ENCODE peak calls at places on chromosomes 2 and 18, in seven cellular contexts. A is transverse colon, C is Peyer's patch, K is prostate gland, I is IMR-90, T is adrenal gland, F is uterus. P is an unnamed sample.

GRCh38 chr2:222861411-222862067 is 703 bp downstream of the ACSL3 start:
- DNase-seq in A (peak), C (no peak), K (no peak), I (no peak), T (peak), F (peak), P (peak)

GRCh38 chr2:211085056-211085680 is 528.8 kb downstream of the CPS1 start:
- DNase-seq in A (no peak), C (no peak), K (no peak), I (peak), T (no peak), F (no peak), P (no peak)

GRCh38 chr18:10006261-10006903 is 92.6 kb downstream of the VAPA start:
- DNase-seq in A (no peak), C (no peak), K (no peak), I (peak), T (no peak), F (no peak), P (no peak)

GRCh38 chr2:237208373-237209045 is 122.8 kb downstream of the COPS8 start:
- DNase-seq in A (no peak), C (no peak), K (no peak), I (peak), T (peak), F (no peak), P (no peak)

GRCh38 chr18:80200171-80200931 is 47.0 kb downstream of the PARD6G start:
- DNase-seq in A (no peak), C (no peak), K (no peak), I (peak), T (peak), F (no peak), P (no peak)

GRCh38 chr18:40210696-40211095 is 1744.3 kb upstream of the PIK3C3 start:
- DNase-seq in A (no peak), C (no peak), K (no peak), I (no peak), T (no peak), F (no peak), P (no peak)

GRCh38 chr18:53567935-53568574 is 656.4 kb downstream of the MBD2 start:
- DNase-seq in A (no peak), C (no peak), K (no peak), I (peak), T (no peak), F (no peak), P (no peak)

GRCh38 chr18:78407456-78407823 is 572.2 kb upstream of the SALL3 start:
- DNase-seq in A (peak), C (no peak), K (peak), I (no peak), T (no peak), F (no peak), P (no peak)

GRCh38 chr2:40540026-40540425 is 88.1 kb upstream of the SLC8A1 start:
- DNase-seq in A (no peak), C (no peak), K (no peak), I (no peak), T (no peak), F (no peak), P (no peak)

GRCh38 chr2:179268277-179268935 is 3.8 kb upstream of the SESTD1 start:
- DNase-seq in A (no peak), C (no peak), K (no peak), I (peak), T (no peak), F (no peak), P (no peak)

GRCh38 chr2:223950448-223951347 is 5.6 kb upstream of the WDFY1 start:
- DNase-seq in A (no peak), C (no peak), K (peak), I (no peak), T (no peak), F (no peak), P (no peak)

GRCh38 chr2:200843993-200844948 is 20.2 kb downstream of the CLK1 start:
- DNase-seq in A (no peak), C (no peak), K (no peak), I (no peak), T (no peak), F (no peak), P (no peak)

GRCh38 chr18:25099838-25100393 is 252.1 kb downstream of the ZNF521 start:
- DNase-seq in A (no peak), C (no peak), K (no peak), I (peak), T (no peak), F (no peak), P (no peak)

GRCh38 chr18:46678785-46679404 is 21.9 kb upstream of the LOXHD1 start:
- DNase-seq in A (no peak), C (no peak), K (no peak), I (no peak), T (no peak), F (no peak), P (no peak)

GRCh38 chr2:82735336-82735735 is 1723.7 kb downstream of the SUCLG1 start:
- DNase-seq in A (no peak), C (no peak), K (no peak), I (no peak), T (no peak), F (no peak), P (no peak)

GRCh38 chr2:127082974-127083373 is 24.0 kb downstream of the BIN1 start:
- DNase-seq in A (no peak), C (no peak), K (no peak), I (peak), T (no peak), F (no peak), P (no peak)

GRCh38 chr18:13889661-13890060 is 25.7 kb downstream of the MC2R start:
- DNase-seq in A (no peak), C (no peak), K (no peak), I (no peak), T (peak), F (no peak), P (no peak)

GRCh38 chr2:215950009-215950408 is 63.3 kb downstream of the MREG start:
- DNase-seq in A (no peak), C (no peak), K (no peak), I (peak), T (no peak), F (no peak), P (no peak)

GRCh38 chr2:25453199-25453903 is 111.6 kb upstream of the DNMT3A start:
- DNase-seq in A (no peak), C (no peak), K (no peak), I (peak), T (no peak), F (no peak), P (no peak)

GRCh38 chr2:135093685-135094340 is 41.7 kb downstream of the RAB3GAP1 start:
- DNase-seq in A (no peak), C (no peak), K (no peak), I (no peak), T (no peak), F (no peak), P (no peak)

GRCh38 chr2:203535078-203535783 is at the start of gene RAPH1:
- DNase-seq in A (peak), C (peak), K (peak), I (peak), T (peak), F (peak), P (peak)

GRCh38 chr2:157269922-157270321 is 12.4 kb downstream of the GALNT5 start:
- DNase-seq in A (no peak), C (no peak), K (no peak), I (no peak), T (no peak), F (no peak), P (no peak)

GRCh38 chr2:213764849-213765248 is 480.6 kb downstream of the SPAG16 start:
- DNase-seq in A (no peak), C (no peak), K (no peak), I (no peak), T (no peak), F (no peak), P (no peak)

GRCh38 chr2:33220533-33220932 is 255.9 kb upstream of the RASGRP3 start:
- DNase-seq in A (no peak), C (no peak), K (no peak), I (no peak), T (no peak), F (no peak), P (no peak)

GRCh38 chr2:6877402-6878305 is at the start of gene RSAD2:
- DNase-seq in A (peak), C (peak), K (peak), I (peak), T (peak), F (peak), P (peak)

GRCh38 chr2:28135324-28135723 is 244.8 kb downstream of the BABAM2 start:
- DNase-seq in A (no peak), C (no peak), K (no peak), I (no peak), T (no peak), F (no peak), P (no peak)

GRCh38 chr2:31253344-31254155 is 19.6 kb downstream of the EHD3 start:
- DNase-seq in A (no peak), C (no peak), K (peak), I (no peak), T (no peak), F (no peak), P (no peak)

GRCh38 chr2:111028720-111029119 is 92.0 kb upstream of the BCL2L11 start:
- DNase-seq in A (no peak), C (no peak), K (no peak), I (no peak), T (no peak), F (no peak), P (no peak)

GRCh38 chr2:173221937-173222594 is 132.6 kb upstream of the CDCA7 start:
- DNase-seq in A (no peak), C (no peak), K (no peak), I (peak), T (no peak), F (no peak), P (no peak)

GRCh38 chr2:3465844-3466481 is 53.4 kb downstream of the ADI1 start:
- DNase-seq in A (no peak), C (no peak), K (no peak), I (peak), T (peak), F (no peak), P (no peak)

GRCh38 chr18:44687421-44687820 is 6.7 kb downstream of the SETBP1 start:
- DNase-seq in A (no peak), C (no peak), K (no peak), I (no peak), T (no peak), F (no peak), P (no peak)

GRCh38 chr18:72375628-72376027 is 168.5 kb downstream of the CBLN2 start:
- DNase-seq in A (no peak), C (no peak), K (no peak), I (peak), T (no peak), F (no peak), P (no peak)

GRCh38 chr2:204625135-204625534 is 79.9 kb downstream of the PARD3B start:
- DNase-seq in A (peak), C (no peak), K (no peak), I (no peak), T (peak), F (no peak), P (no peak)

GRCh38 chr2:108536133-108536780 is 2.0 kb downstream of the LIMS1 start:
- DNase-seq in A (no peak), C (no peak), K (no peak), I (peak), T (no peak), F (no peak), P (no peak)

GRCh38 chr2:10654069-10654468 is 35.7 kb downstream of the NOL10 start:
- DNase-seq in A (no peak), C (no peak), K (no peak), I (peak), T (no peak), F (no peak), P (no peak)

GRCh38 chr18:22939649-22940048 is 6.5 kb downstream of the RBBP8 start:
- DNase-seq in A (no peak), C (no peak), K (no peak), I (no peak), T (no peak), F (no peak), P (no peak)

GRCh38 chr2:214103199-214104001 is 307.5 kb upstream of the VWC2L start:
- DNase-seq in A (peak), C (no peak), K (no peak), I (peak), T (no peak), F (no peak), P (no peak)

GRCh38 chr2:53740170-53740569 is 27.4 kb upstream of the CHAC2 start:
- DNase-seq in A (no peak), C (no peak), K (no peak), I (peak), T (no peak), F (no peak), P (no peak)

DNA sequence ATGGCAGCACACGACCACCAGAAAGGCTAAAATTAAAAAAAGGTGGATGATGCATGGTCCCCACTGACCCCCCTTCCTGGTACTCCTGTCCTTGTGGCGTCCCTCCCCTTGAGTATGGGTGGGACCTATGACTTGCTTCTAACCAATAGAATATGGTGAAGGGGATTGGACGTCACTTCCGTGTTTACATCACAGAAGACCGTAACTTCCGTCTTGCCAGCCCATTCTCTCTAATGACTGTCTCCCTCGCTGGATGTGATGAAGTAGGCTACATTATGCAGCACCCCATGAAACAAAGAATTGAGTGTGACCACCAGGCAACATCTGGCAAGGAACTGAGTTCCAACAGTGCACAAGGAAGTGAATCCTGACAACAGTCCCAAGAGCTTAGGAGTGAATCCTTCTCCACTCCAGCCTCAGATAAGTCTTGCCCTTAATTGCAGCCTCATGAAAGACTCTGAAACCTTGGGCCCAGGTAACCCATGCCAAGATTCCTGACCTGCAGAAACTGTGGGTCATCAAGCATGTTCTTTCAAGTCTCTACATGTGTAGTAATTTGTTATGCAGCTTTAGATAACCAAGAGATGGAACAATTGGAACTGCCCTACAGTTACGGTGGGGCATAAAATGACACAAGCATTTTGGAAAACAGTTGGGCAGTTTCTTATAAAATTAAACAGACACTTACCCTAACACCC is 80.1 kb upstream of the NPAS2 start:
- DNase-seq in A (no peak), C (no peak), K (no peak), I (no peak), T (no peak), F (no peak), P (no peak)
- TF ChIP-seq POLR2A in A (no peak), C (no peak), K (no peak), I (no peak), T (no peak), F (no peak), P (no peak)

GRCh38 chr2:176454893-176455810 is 185.9 kb downstream of the MTX2 start:
- DNase-seq in A (peak), C (peak), K (peak), I (peak), T (peak), F (peak), P (peak)

GRCh38 chr2:176455865-176456291 is 186.6 kb downstream of the MTX2 start:
- DNase-seq in A (peak), C (no peak), K (no peak), I (peak), T (peak), F (peak), P (no peak)

GRCh38 chr2:176461098-176461497 is 191.9 kb downstream of the MTX2 start:
- DNase-seq in A (no peak), C (no peak), K (no peak), I (peak), T (no peak), F (no peak), P (no peak)

GRCh38 chr2:176453784-176454183 is 184.5 kb downstream of the MTX2 start:
- DNase-seq in A (no peak), C (no peak), K (no peak), I (no peak), T (no peak), F (no peak), P (no peak)

GRCh38 chr2:176457486-176457885 is 188.2 kb downstream of the MTX2 start:
- DNase-seq in A (no peak), C (no peak), K (no peak), I (no peak), T (no peak), F (no peak), P (no peak)
- TF ChIP-seq POLR2A in A (no peak), C (no peak), K (no peak), I (no peak), T (no peak), F (no peak), P (no peak)

GRCh38 chr2:197308635-197309368 is 1.8 kb downstream of the ANKRD44 start:
- DNase-seq in A (no peak), C (no peak), K (no peak), I (no peak), T (no peak), F (no peak), P (no peak)

GRCh38 chr2:197307933-197308521 is 2.6 kb downstream of the ANKRD44 start:
- DNase-seq in A (peak), C (no peak), K (no peak), I (no peak), T (no peak), F (no peak), P (no peak)

GRCh38 chr2:197306691-197307030 is 3.9 kb downstream of the ANKRD44 start:
- DNase-seq in A (peak), C (no peak), K (peak), I (no peak), T (peak), F (no peak), P (peak)

GRCh38 chr2:197306024-197306690 is 4.4 kb downstream of the ANKRD44 start:
- DNase-seq in A (peak), C (no peak), K (no peak), I (no peak), T (no peak), F (no peak), P (no peak)

GRCh38 chr2:197307236-197307932 is 3.2 kb downstream of the ANKRD44 start:
- DNase-seq in A (no peak), C (no peak), K (no peak), I (no peak), T (no peak), F (no peak), P (no peak)
- TF ChIP-seq POLR2A in A (no peak), C (no peak), K (no peak), I (no peak), T (no peak), F (no peak), P (no peak)

GRCh38 chr2:47339745-47340541 is 63.0 kb upstream of the MSH2 start:
- DNase-seq in A (peak), C (no peak), K (peak), I (peak), T (no peak), F (no peak), P (no peak)

GRCh38 chr2:47345584-47345913 is 57.4 kb upstream of the MSH2 start:
- DNase-seq in A (no peak), C (no peak), K (no peak), I (no peak), T (no peak), F (no peak), P (no peak)

GRCh38 chr2:47346107-47346506 is 56.8 kb upstream of the MSH2 start:
- DNase-seq in A (no peak), C (no peak), K (no peak), I (no peak), T (no peak), F (no peak), P (no peak)

GRCh38 chr2:47346669-47347068 is 56.3 kb upstream of the MSH2 start:
- DNase-seq in A (no peak), C (no peak), K (peak), I (no peak), T (no peak), F (no peak), P (no peak)

GRCh38 chr2:47344890-47345583 is 57.9 kb upstream of the MSH2 start:
- DNase-seq in A (peak), C (peak), K (peak), I (peak), T (peak), F (peak), P (peak)
- TF ChIP-seq POLR2A in A (peak), C (peak), K (peak), I (no peak), T (peak), F (no peak), P (no peak)

GRCh38 chr2:96158554-96158940 is 13.3 kb upstream of the DUSP2 start:
- DNase-seq in A (no peak), C (no peak), K (no peak), I (no peak), T (no peak), F (no peak), P (no peak)

GRCh38 chr2:96156011-96156820 is 11.0 kb upstream of the DUSP2 start:
- DNase-seq in A (no peak), C (no peak), K (no peak), I (no peak), T (no peak), F (no peak), P (peak)

GRCh38 chr2:96156926-96157648 is 11.8 kb upstream of the DUSP2 start:
- DNase-seq in A (no peak), C (peak), K (no peak), I (no peak), T (no peak), F (no peak), P (peak)

GRCh38 chr2:96159084-96159830 is 14.0 kb upstream of the DUSP2 start:
- DNase-seq in A (no peak), C (no peak), K (no peak), I (no peak), T (no peak), F (no peak), P (no peak)

DNA sequence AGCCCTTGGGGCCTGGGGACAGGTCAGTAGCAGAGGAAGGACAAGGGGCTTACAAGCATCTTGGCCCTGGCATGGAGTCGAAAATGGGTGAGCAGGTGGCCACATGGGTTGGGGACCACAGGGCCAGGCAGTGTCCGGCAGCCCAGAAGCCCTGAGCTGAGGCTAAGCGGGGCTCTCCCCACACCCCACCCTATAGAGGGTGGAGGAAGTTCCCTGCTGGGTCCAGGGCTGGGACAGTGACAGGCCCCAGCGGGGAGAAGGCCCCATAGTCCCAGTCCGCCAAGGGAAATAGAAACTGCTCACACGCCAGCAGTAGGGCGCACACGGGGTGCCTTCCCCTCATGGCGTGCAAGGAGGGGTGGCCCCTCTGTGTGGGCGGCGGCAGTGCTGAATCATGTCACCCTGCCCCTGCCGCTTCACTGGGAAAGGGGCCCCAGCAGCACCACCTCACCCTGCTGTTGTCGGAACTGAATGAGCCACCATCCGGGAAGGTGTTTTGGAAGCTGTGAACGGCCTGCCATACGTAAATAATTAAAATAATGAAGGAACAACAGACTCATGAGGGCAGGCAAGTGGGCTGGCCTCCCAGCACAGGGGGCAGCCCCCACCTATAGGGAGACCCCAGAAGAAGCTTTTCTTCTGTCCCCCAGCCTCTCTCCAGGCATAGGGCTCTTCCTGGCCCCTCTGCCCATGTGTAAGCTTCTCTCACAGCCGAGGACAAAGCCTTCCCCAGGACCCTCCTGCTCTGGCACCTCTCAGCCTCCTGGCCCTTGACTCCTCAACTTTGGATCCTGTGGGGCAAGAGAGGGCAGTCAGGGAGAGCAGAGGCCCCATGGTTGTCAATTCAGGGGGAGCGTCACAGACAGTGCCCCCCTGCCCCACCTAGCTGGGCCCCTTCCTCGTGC is 12.7 kb upstream of the DUSP2 start:
- DNase-seq in A (no peak), C (peak), K (no peak), I (no peak), T (no peak), F (no peak), P (peak)
- TF ChIP-seq POLR2A in A (no peak), C (no peak), K (no peak), I (no peak), T (no peak), F (no peak), P (no peak)